ENCODE peak calls at places on chromosomes 2 and 18, in four cellular contexts. J, M, E and N are unnamed samples.

GRCh38 chr2:157082950-157083349 is 174.6 kb upstream of the GALNT5 start:
- DNase-seq in J (no peak), M (no peak), E (no peak), N (no peak)

GRCh38 chr2:33316314-33316713 is 160.1 kb upstream of the RASGRP3 start:
- DNase-seq in J (no peak), M (no peak), E (no peak), N (no peak)

GRCh38 chr2:238654479-238654878 is 193.4 kb upstream of the TWIST2 start:
- DNase-seq in J (no peak), M (no peak), E (no peak), N (no peak)

GRCh38 chr18:72427721-72428120 is 116.4 kb downstream of the CBLN2 start:
- DNase-seq in J (no peak), M (no peak), E (no peak), N (no peak)

GRCh38 chr18:58288922-58289797 is 245.1 kb downstream of the NEDD4L start:
- DNase-seq in J (no peak), M (no peak), E (no peak), N (no peak)

GRCh38 chr18:79508565-79509535 is 113.1 kb downstream of the NFATC1 start:
- DNase-seq in J (peak), M (no peak), E (peak), N (no peak)

GRCh38 chr2:63614448-63614968 is 25.7 kb downstream of the MDH1 start:
- DNase-seq in J (no peak), M (no peak), E (no peak), N (no peak)

GRCh38 chr2:76455910-76456309 is 745.2 kb upstream of the GCFC2 start:
- DNase-seq in J (no peak), M (no peak), E (no peak), N (no peak)

GRCh38 chr2:120441744-120442471 is 96.0 kb downstream of the INHBB start:
- DNase-seq in J (peak), M (peak), E (no peak), N (peak)

GRCh38 chr2:95234286-95234785 is 27.0 kb downstream of the ZNF892 start:
- DNase-seq in J (no peak), M (no peak), E (no peak), N (no peak)

GRCh38 chr2:127089466-127090235 is 17.3 kb downstream of the BIN1 start:
- DNase-seq in J (no peak), M (no peak), E (no peak), N (no peak)

GRCh38 chr2:105144941-105145300 is 96.6 kb upstream of the GPR45 start:
- DNase-seq in J (no peak), M (no peak), E (no peak), N (no peak)

GRCh38 chr2:223626713-223627112 is 24.6 kb upstream of the SCG2 start:
- DNase-seq in J (no peak), M (no peak), E (no peak), N (no peak)

GRCh38 chr2:201961401-201961800 is 72.3 kb upstream of the FZD7 start:
- DNase-seq in J (no peak), M (no peak), E (no peak), N (no peak)

GRCh38 chr18:49846263-49846662 is 32.9 kb upstream of the ACAA2 start:
- DNase-seq in J (no peak), M (peak), E (no peak), N (no peak)

GRCh38 chr18:50158866-50159653 is 35.9 kb downstream of the MYO5B start:
- DNase-seq in J (no peak), M (peak), E (no peak), N (peak)

GRCh38 chr2:222732774-222733173 is 61.3 kb downstream of the MOGAT1 start:
- DNase-seq in J (no peak), M (no peak), E (no peak), N (no peak)

GRCh38 chr2:169664978-169665930 is 29.0 kb downstream of the CFAP210 start:
- DNase-seq in J (no peak), M (no peak), E (no peak), N (no peak)

GRCh38 chr2:221641181-221641871 is 69.2 kb upstream of the EPHA4 start:
- DNase-seq in J (no peak), M (no peak), E (no peak), N (no peak)

GRCh38 chr18:77056399-77057015 is 76.1 kb downstream of the MBP start:
- DNase-seq in J (no peak), M (no peak), E (no peak), N (no peak)

GRCh38 chr2:80852808-80853139 is 548.2 kb upstream of the LRRTM1 start:
- DNase-seq in J (no peak), M (no peak), E (no peak), N (no peak)

GRCh38 chr2:37377187-37377532 is 32.7 kb downstream of the QPCT start:
- DNase-seq in J (peak), M (no peak), E (no peak), N (no peak)

GRCh38 chr2:55888941-55889340 is 34.6 kb downstream of the EFEMP1 start:
- DNase-seq in J (no peak), M (no peak), E (no peak), N (no peak)

GRCh38 chr18:9726175-9726574 is 18.1 kb downstream of the RAB31 start:
- DNase-seq in J (no peak), M (no peak), E (no peak), N (no peak)

GRCh38 chr2:239991689-239992314 is 33.3 kb downstream of the NDUFA10 start:
- DNase-seq in J (no peak), M (peak), E (no peak), N (peak)

GRCh38 chr18:59493019-59493418 is 134.0 kb upstream of the LMAN1 start:
- DNase-seq in J (no peak), M (no peak), E (no peak), N (no peak)

GRCh38 chr2:163563336-163563735 is 172.5 kb downstream of the FIGN start:
- DNase-seq in J (no peak), M (no peak), E (no peak), N (no peak)

GRCh38 chr2:134193006-134193405 is 60.9 kb upstream of the MGAT5 start:
- DNase-seq in J (no peak), M (no peak), E (no peak), N (no peak)

GRCh38 chr18:55097406-55098170 is 138.3 kb upstream of the CCDC68 start:
- DNase-seq in J (no peak), M (peak), E (no peak), N (no peak)

GRCh38 chr2:176293334-176293733 is 24.1 kb downstream of the MTX2 start:
- DNase-seq in J (no peak), M (no peak), E (no peak), N (no peak)

GRCh38 chr2:29747786-29748470 is 173.5 kb downstream of the ALK start:
- DNase-seq in J (no peak), M (no peak), E (no peak), N (no peak)

GRCh38 chr18:74126684-74127482 is 20.8 kb downstream of the FBXO15 start:
- DNase-seq in J (no peak), M (no peak), E (no peak), N (no peak)